ENCODE peak calls at places on chromosomes 1 and 21, in ten cellular contexts. J is psoas muscle; V is pancreas; A is WERI-Rb-1; I is GM06990; Q is CD8-positive, alpha-beta T cell; F is heart right ventricle; M is endodermal cell; Y is SK-N-MC; H is astrocyte of the spinal cord. U is an unnamed sample.

GRCh38 chr1:92274939-92275338 is 23.8 kb downstream of the GLMN start:
- DNase-seq in Y (no peak), M (no peak), Q (no peak), I (no peak), A (no peak), V (no peak), H (peak; percentile 41), F (no peak), J (no peak), U (no peak)

GRCh38 chr1:109214695-109215623 is 1.2 kb downstream of the SARS1 start:
- DNase-seq in J (peak; percentile 63), A (peak; percentile 90), H (peak; percentile 90), I (no peak), Y (peak; percentile 75), V (no peak), F (no peak), Q (no peak), M (no peak), U (no peak)

GRCh38 chr1:209158851-209159250 is 424.7 kb upstream of the CAMK1G start:
- DNase-seq in H (no peak), V (no peak), M (peak; percentile 61), F (no peak), Y (no peak), J (no peak), A (no peak), I (no peak), Q (no peak), U (no peak)

GRCh38 chr1:39539252-39539790 is 37.3 kb downstream of the PABPC4 start:
- DNase-seq in Q (no peak), J (peak; percentile 74), V (no peak), I (peak; percentile 34), F (peak; percentile 42), A (peak; percentile 75), H (peak; percentile 73), M (peak; percentile 87), Y (no peak), U (peak; percentile 76)

GRCh38 chr1:184973308-184974085 is 811 bp downstream of the NIBAN1 start:
- DNase-seq in I (no peak), Y (no peak), M (peak; percentile 82), A (peak; percentile 16), V (peak; percentile 82), J (peak; percentile 70), Q (peak; percentile 2), H (peak; percentile 76), F (peak; percentile 49), U (peak; percentile 36)

GRCh38 chr21:38170283-38170682 is 86.5 kb upstream of the KCNJ15 start:
- DNase-seq in A (peak; percentile 55), H (peak; percentile 61), F (no peak), Q (no peak), J (no peak), V (no peak), I (no peak), Y (no peak), M (peak; percentile 84), U (peak; percentile 25)

GRCh38 chr1:182329471-182329870 is 62.1 kb downstream of the GLUL start:
- DNase-seq in F (no peak), M (no peak), Y (no peak), H (no peak), V (no peak), I (no peak), A (no peak), J (no peak), Q (no peak), U (no peak)

GRCh38 chr1:39132505-39133339 is 71.8 kb upstream of the MACF1 start:
- DNase-seq in F (peak; percentile 74), Q (no peak), M (peak; percentile 94), Y (no peak), J (peak; percentile 82), H (peak; percentile 55), A (peak; percentile 40), V (peak; percentile 62), I (no peak), U (no peak)

GRCh38 chr21:16533692-16534407 is 804.1 kb downstream of the USP25 start:
- DNase-seq in J (no peak), M (no peak), I (no peak), A (no peak), H (no peak), Q (no peak), V (no peak), Y (no peak), F (no peak), U (no peak)

GRCh38 chr1:153934746-153935145 is 11.8 kb downstream of the DENND4B start:
- DNase-seq in J (no peak), A (no peak), Y (no peak), M (no peak), Q (no peak), F (no peak), V (no peak), I (no peak), H (no peak), U (no peak)

GRCh38 chr1:70738576-70738975 is 309.0 kb downstream of the PTGER3 start:
- DNase-seq in M (no peak), V (no peak), J (no peak), F (no peak), Q (no peak), H (no peak), A (no peak), Y (no peak), I (no peak), U (no peak)

GRCh38 chr1:2050793-2051682 is 827 bp downstream of the PRKCZ start:
- DNase-seq in H (no peak), Y (no peak), A (no peak), M (peak; percentile 70), I (no peak), F (no peak), Q (no peak), J (no peak), V (peak; percentile 72), U (no peak)
- H3K4me3 ChIP-seq in H (no peak overlapping the region), Y (peak overlapping the region; percentile 58), A (peak overlapping the region; percentile 56), M (peak overlapping the region; percentile 82), I (peak overlapping the region; percentile 38), F (peak overlapping the region; percentile 56), Q (peak overlapping the region; percentile 60), J (peak overlapping the region; percentile 30), V (peak overlapping the region; percentile 74), U (no peak overlapping the region)

GRCh38 chr1:18108313-18109057 is 887 bp downstream of the IGSF21 start:
- DNase-seq in V (no peak), M (no peak), A (no peak), I (no peak), J (no peak), H (no peak), Q (no peak), F (no peak), Y (no peak), U (no peak)

GRCh38 chr1:18109756-18110597 is 2.4 kb downstream of the IGSF21 start:
- DNase-seq in A (peak; percentile 90), J (peak; percentile 62), M (peak; percentile 96), Q (no peak), V (peak; percentile 70), H (no peak), F (peak; percentile 50), I (no peak), Y (no peak), U (no peak)

GRCh38 chr1:18110598-18110939 is 3.0 kb downstream of the IGSF21 start:
- DNase-seq in A (no peak), M (no peak), H (no peak), F (peak; percentile 18), I (no peak), J (no peak), Q (no peak), V (no peak), Y (no peak), U (no peak)

GRCh38 chr1:18107671-18108312 is at the start of gene IGSF21:
- DNase-seq in I (no peak), Y (no peak), F (no peak), M (peak; percentile 79), J (no peak), H (no peak), Q (no peak), V (no peak), A (peak; percentile 39), U (no peak)

DNA sequence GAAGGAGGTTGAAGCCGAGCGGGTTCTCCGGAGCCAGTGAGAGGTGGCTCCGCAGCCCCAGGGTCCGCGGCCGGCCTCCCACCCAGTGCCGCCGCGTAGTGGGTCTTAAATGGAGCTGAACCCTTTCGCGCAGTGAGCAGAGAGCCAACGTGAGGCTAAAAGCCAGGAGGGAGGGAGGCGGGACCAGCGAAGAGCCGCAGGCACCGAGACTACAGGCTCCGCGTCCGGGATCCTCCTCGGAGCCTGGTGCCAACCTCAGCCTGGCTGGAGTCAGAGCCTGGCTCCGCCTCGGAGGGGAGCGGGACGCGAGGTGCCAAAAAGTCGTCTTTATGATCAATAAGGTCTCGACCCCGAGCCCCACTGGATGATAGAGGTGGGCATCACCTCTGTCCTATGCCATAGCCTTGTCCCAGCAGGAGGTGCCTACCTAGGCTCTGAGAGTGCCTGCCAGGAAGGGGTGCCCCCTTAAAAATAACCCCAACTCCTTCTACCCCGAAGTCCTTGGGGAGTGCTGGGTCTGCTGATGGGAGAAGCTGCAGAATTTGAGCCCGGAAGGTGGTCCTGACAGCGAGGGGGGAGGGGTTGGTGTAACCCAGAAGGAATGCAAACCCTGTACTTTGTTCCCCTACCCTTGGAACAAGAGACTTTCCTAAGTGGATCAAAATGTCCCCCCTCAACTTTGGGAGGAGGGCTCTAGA is 1.6 kb downstream of the IGSF21 start:
- DNase-seq in M (peak; percentile 76), Y (no peak), Q (no peak), J (no peak), H (no peak), F (peak; percentile 14), A (peak; percentile 55), I (no peak), V (no peak), U (no peak)
- H3K4me3 ChIP-seq in M (peak overlapping the region; percentile 72), Y (peak overlapping the region; percentile 85), Q (no peak overlapping the region), J (peak overlapping the region; percentile 0), H (no peak overlapping the region), F (peak overlapping the region; percentile 38), A (peak overlapping the region; percentile 43), I (no peak overlapping the region), V (no peak overlapping the region), U (no peak overlapping the region)

DNA sequence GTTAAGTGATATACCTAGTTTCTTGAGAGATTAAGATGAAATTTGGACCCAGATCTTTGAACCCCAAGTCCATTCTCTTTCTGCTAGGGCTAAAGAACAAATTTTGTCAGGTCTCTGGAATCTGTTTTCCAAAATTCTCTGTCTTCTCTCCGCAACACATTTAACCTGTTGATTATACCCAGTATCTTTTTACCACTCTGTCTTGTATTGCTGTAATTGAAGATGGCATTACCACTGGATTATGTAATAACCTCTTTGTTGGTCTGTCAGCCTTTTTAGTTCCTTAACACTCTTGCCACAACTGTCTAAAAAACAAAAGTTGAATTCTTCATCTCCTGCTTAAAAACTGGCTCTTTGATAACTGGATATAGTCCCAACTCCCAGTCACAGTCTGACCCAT is 3.0 kb downstream of the SRP9 start:
- DNase-seq in A (no peak), H (no peak), Y (no peak), V (no peak), I (no peak), Q (no peak), M (no peak), F (no peak), J (no peak), U (no peak)
- H3K4me3 ChIP-seq in A (no peak overlapping the region), H (no peak overlapping the region), Y (peak overlapping the region; percentile 26), V (no peak overlapping the region), I (no peak overlapping the region), Q (no peak overlapping the region), M (no peak overlapping the region), F (no peak overlapping the region), J (peak overlapping the region; percentile 26), U (no peak overlapping the region)

DNA sequence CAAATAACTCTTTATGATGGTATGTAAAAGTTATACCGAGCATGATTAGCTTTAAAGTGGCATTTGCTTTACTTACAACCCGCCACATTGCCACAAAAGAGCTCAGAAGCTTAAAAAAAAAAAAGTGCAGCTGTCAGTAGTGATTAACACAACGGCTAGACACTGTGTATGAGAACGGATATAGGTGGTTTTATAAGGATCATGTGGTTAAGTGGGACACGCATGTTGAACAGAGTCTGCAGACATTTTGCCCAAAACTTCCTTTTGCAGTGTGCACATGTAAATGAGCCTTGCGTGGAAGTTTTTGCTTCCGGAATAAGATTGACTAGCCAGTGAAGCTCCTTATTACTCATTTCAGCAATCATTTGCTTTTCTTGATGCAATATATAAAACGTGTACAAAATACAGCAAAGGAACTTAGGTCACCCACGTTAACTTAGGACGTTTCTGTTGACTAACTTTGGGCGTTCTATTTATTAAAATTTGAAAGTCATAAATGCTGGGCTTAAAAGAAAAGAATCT is 58.7 kb upstream of the RGS1 start:
- DNase-seq in Y (peak; percentile 70), J (no peak), Q (peak; percentile 18), V (no peak), I (peak; percentile 83), A (no peak), F (no peak), M (no peak), H (no peak), U (peak; percentile 99)
- H3K4me3 ChIP-seq in Y (peak overlapping the region; percentile 64), J (no peak overlapping the region), Q (peak overlapping the region; percentile 15), V (no peak overlapping the region), I (no peak overlapping the region), A (no peak overlapping the region), F (no peak overlapping the region), M (no peak overlapping the region), H (no peak overlapping the region), U (peak overlapping the region; percentile 45)

U was measured in MM.1S.